ENCODE peak calls at places on chromosomes 2 and 18, in five cellular contexts. One of them, this sample, is unnamed.

GRCh38 chr2:124874226-124874625 is 849.1 kb downstream of the CNTNAP5 start:
- DNase-seq in AG08396: no peak
- DNase-seq in Caco-2: no peak
- DNase-seq in ascending aorta: no peak
- DNase-seq in Karpas-422: no peak
- DNase-seq in this sample: no peak

GRCh38 chr2:178747767-178748166 is 59.5 kb downstream of the TTN start:
- DNase-seq in ascending aorta: no peak
- DNase-seq in AG08396: no peak
- DNase-seq in Karpas-422: no peak
- DNase-seq in Caco-2: no peak
- DNase-seq in this sample: no peak

GRCh38 chr18:79525556-79526467 is 130.1 kb downstream of the NFATC1 start:
- DNase-seq in ascending aorta: no peak
- DNase-seq in Caco-2: no peak
- DNase-seq in AG08396: peak
- DNase-seq in Karpas-422: no peak
- DNase-seq in this sample: no peak

GRCh38 chr2:10620481-10620880 is 69.3 kb downstream of the NOL10 start:
- DNase-seq in AG08396: peak
- DNase-seq in Caco-2: no peak
- DNase-seq in Karpas-422: no peak
- DNase-seq in ascending aorta: no peak
- DNase-seq in this sample: no peak

GRCh38 chr2:39737661-39738060 is 41.4 kb downstream of the THUMPD2 start:
- DNase-seq in Caco-2: no peak
- DNase-seq in ascending aorta: no peak
- DNase-seq in AG08396: peak
- DNase-seq in Karpas-422: no peak
- DNase-seq in this sample: no peak

GRCh38 chr2:240921319-240922233 is 15.4 kb downstream of the CROCC2 start:
- DNase-seq in Karpas-422: no peak
- DNase-seq in Caco-2: no peak
- DNase-seq in ascending aorta: peak
- DNase-seq in AG08396: peak
- DNase-seq in this sample: no peak

GRCh38 chr2:219423656-219424378 is 5.6 kb downstream of the DES start:
- DNase-seq in AG08396: no peak
- DNase-seq in ascending aorta: no peak
- DNase-seq in Karpas-422: no peak
- DNase-seq in Caco-2: no peak
- DNase-seq in this sample: no peak

GRCh38 chr2:207711750-207712487 is 479 bp downstream of the CCNYL1 start:
- DNase-seq in Caco-2: no peak
- DNase-seq in ascending aorta: no peak
- DNase-seq in Karpas-422: peak
- DNase-seq in AG08396: peak
- DNase-seq in this sample: peak

GRCh38 chr2:170711774-170712652 is 3.1 kb upstream of the SP5 start:
- DNase-seq in ascending aorta: no peak
- DNase-seq in AG08396: no peak
- DNase-seq in Caco-2: peak
- DNase-seq in Karpas-422: no peak
- DNase-seq in this sample: peak

GRCh38 chr2:105081006-105081701 is 43.3 kb downstream of the MRPS9 start:
- DNase-seq in AG08396: no peak
- DNase-seq in Caco-2: no peak
- DNase-seq in ascending aorta: no peak
- DNase-seq in Karpas-422: no peak
- DNase-seq in this sample: no peak

GRCh38 chr2:235577404-235578330 is 83.8 kb downstream of the AGAP1 start:
- DNase-seq in AG08396: peak
- DNase-seq in ascending aorta: no peak
- DNase-seq in Karpas-422: no peak
- DNase-seq in Caco-2: no peak
- DNase-seq in this sample: no peak

GRCh38 chr2:19876751-19877150 is 25.0 kb downstream of the TTC32 start:
- DNase-seq in Karpas-422: no peak
- DNase-seq in Caco-2: no peak
- DNase-seq in ascending aorta: no peak
- DNase-seq in AG08396: no peak
- DNase-seq in this sample: no peak

GRCh38 chr2:13481201-13481600 is 764.5 kb downstream of the TRIB2 start:
- DNase-seq in Caco-2: no peak
- DNase-seq in Karpas-422: no peak
- DNase-seq in ascending aorta: no peak
- DNase-seq in AG08396: no peak
- DNase-seq in this sample: no peak

GRCh38 chr2:241885701-241886643 is 16.4 kb downstream of the RTP5 start:
- DNase-seq in AG08396: no peak
- DNase-seq in Karpas-422: no peak
- DNase-seq in Caco-2: no peak
- DNase-seq in ascending aorta: no peak
- DNase-seq in this sample: peak

GRCh38 chr2:96537734-96538486 is 1.4 kb downstream of the ARID5A start:
- DNase-seq in Karpas-422: no peak
- DNase-seq in Caco-2: no peak
- DNase-seq in ascending aorta: no peak
- DNase-seq in AG08396: no peak
- DNase-seq in this sample: peak

GRCh38 chr2:30231726-30232026 is 342 bp downstream of the LBH start:
- DNase-seq in Caco-2: no peak
- DNase-seq in ascending aorta: no peak
- DNase-seq in Karpas-422: peak
- DNase-seq in AG08396: no peak
- DNase-seq in this sample: no peak

GRCh38 chr2:231411871-231412615 is 16.5 kb downstream of the B3GNT7 start:
- DNase-seq in Karpas-422: peak
- DNase-seq in ascending aorta: peak
- DNase-seq in AG08396: peak
- DNase-seq in Caco-2: no peak
- DNase-seq in this sample: peak

GRCh38 chr2:38634684-38635083 is 31.2 kb upstream of the GALM start:
- DNase-seq in ascending aorta: no peak
- DNase-seq in Karpas-422: peak
- DNase-seq in AG08396: no peak
- DNase-seq in Caco-2: no peak
- DNase-seq in this sample: peak

GRCh38 chr2:1208522-1208921 is 204.7 kb upstream of the TPO start:
- DNase-seq in Caco-2: no peak
- DNase-seq in AG08396: no peak
- DNase-seq in Karpas-422: no peak
- DNase-seq in ascending aorta: no peak
- DNase-seq in this sample: no peak

GRCh38 chr2:120421126-120421829 is 75.3 kb downstream of the INHBB start:
- DNase-seq in Caco-2: no peak
- DNase-seq in AG08396: no peak
- DNase-seq in Karpas-422: no peak
- DNase-seq in ascending aorta: no peak
- DNase-seq in this sample: no peak

GRCh38 chr2:212537311-212538155 is 1.1 kb downstream of the ERBB4 start:
- DNase-seq in Caco-2: peak
- DNase-seq in ascending aorta: peak
- DNase-seq in Karpas-422: no peak
- DNase-seq in AG08396: peak
- DNase-seq in this sample: peak

GRCh38 chr2:28450901-28451565 is 44.8 kb upstream of the PLB1 start:
- DNase-seq in Caco-2: no peak
- DNase-seq in Karpas-422: no peak
- DNase-seq in ascending aorta: no peak
- DNase-seq in AG08396: no peak
- DNase-seq in this sample: no peak

This sample was measured in GM13976.